ENCODE peak calls at places on chromosomes 4 and X, in six cellular contexts. I is IMR-90, R is K562, A is GM12878, W is A549, Z is HepG2. X is an unnamed sample.

GRCh38 chrX:3713225-3713936 is at the start of gene PRKX:
- DNase-seq in I (peak), R (peak), A (peak), W (peak), Z (no peak), X (peak)

GRCh38 chr4:73508651-73509050 is 27.1 kb downstream of the AFM start:
- DNase-seq in I (no peak), R (no peak), A (no peak), W (no peak), Z (no peak), X (no peak)

GRCh38 chrX:29852767-29853166 is 362.6 kb upstream of the MAGEB2 start:
- DNase-seq in I (peak), R (no peak), A (no peak), W (no peak), Z (no peak), X (no peak)

GRCh38 chr4:152021788-152022438 is 261.1 kb upstream of the GATB start:
- DNase-seq in I (no peak), R (no peak), A (no peak), W (no peak), Z (no peak), X (no peak)

GRCh38 chr4:152009046-152009445 is 248.2 kb upstream of the GATB start:
- DNase-seq in I (no peak), R (no peak), A (no peak), W (no peak), Z (no peak), X (no peak)

GRCh38 chr4:168337550-168337940 is 19.0 kb upstream of the DDX60 start:
- DNase-seq in I (peak), R (no peak), A (no peak), W (no peak), Z (no peak), X (no peak)

GRCh38 chr4:168574581-168575295 is 77.9 kb downstream of the PALLD start:
- DNase-seq in I (peak), R (no peak), A (no peak), W (no peak), Z (no peak), X (no peak)

GRCh38 chr4:95556460-95556859 is 7.7 kb upstream of the UNC5C start:
- DNase-seq in I (no peak), R (no peak), A (no peak), W (no peak), Z (no peak), X (no peak)

GRCh38 chr4:87058272-87059073 is 123.7 kb downstream of the AFF1 start:
- DNase-seq in I (no peak), R (peak), A (no peak), W (no peak), Z (no peak), X (no peak)

GRCh38 chr4:2662598-2662997 is 93.5 kb downstream of the TNIP2 start:
- DNase-seq in I (peak), R (no peak), A (no peak), W (no peak), Z (no peak), X (no peak)

GRCh38 chr4:107853444-107854325 is 29.0 kb downstream of the SGMS2 start:
- DNase-seq in I (peak), R (no peak), A (no peak), W (peak), Z (no peak), X (no peak)

GRCh38 chrX:148501121-148502066 is 977 bp downstream of the AFF2 start:
- DNase-seq in I (no peak), R (no peak), A (no peak), W (peak), Z (no peak), X (no peak)

GRCh38 chr4:81651500-81651899 is 179.8 kb upstream of the RASGEF1B start:
- DNase-seq in I (no peak), R (no peak), A (no peak), W (no peak), Z (no peak), X (no peak)

GRCh38 chr4:85701881-85702321 is 227.0 kb downstream of the ARHGAP24 start:
- DNase-seq in I (no peak), R (no peak), A (peak), W (no peak), Z (no peak), X (no peak)

GRCh38 chr4:25123236-25123635 is 37.0 kb downstream of the SEPSECS start:
- DNase-seq in I (no peak), R (no peak), A (peak), W (no peak), Z (no peak), X (no peak)

GRCh38 chrX:103793541-103793932 is 16.9 kb downstream of the PLP1 start:
- DNase-seq in I (peak), R (no peak), A (no peak), W (no peak), Z (no peak), X (no peak)

GRCh38 chrX:77014655-77015377 is 432.4 kb upstream of the FGF16 start:
- DNase-seq in I (no peak), R (peak), A (no peak), W (no peak), Z (peak), X (peak)

GRCh38 chr4:19024047-19024446 is 1002.5 kb upstream of the LCORL start:
- DNase-seq in I (no peak), R (no peak), A (no peak), W (no peak), Z (no peak), X (no peak)

GRCh38 chr4:144787365-144788263 is 141.7 kb downstream of the HHIP start:
- DNase-seq in I (peak), R (peak), A (no peak), W (peak), Z (peak), X (no peak)

GRCh38 chr4:20462426-20463175 is 210.9 kb downstream of the SLIT2 start:
- DNase-seq in I (peak), R (no peak), A (no peak), W (no peak), Z (no peak), X (no peak)

GRCh38 chr4:173859091-173859713 is 329.2 kb upstream of the HAND2 start:
- DNase-seq in I (no peak), R (no peak), A (no peak), W (no peak), Z (no peak), X (no peak)

GRCh38 chr4:142420461-142421095 is 425.5 kb downstream of the INPP4B start:
- DNase-seq in I (no peak), R (no peak), A (no peak), W (no peak), Z (no peak), X (no peak)

GRCh38 chr4:47372561-47372960 is 90.9 kb downstream of the COMMD8 start:
- DNase-seq in I (peak), R (no peak), A (no peak), W (no peak), Z (no peak), X (no peak)

GRCh38 chrX:78950157-78950556 is 5.0 kb downstream of the P2RY10 start:
- DNase-seq in I (no peak), R (no peak), A (no peak), W (no peak), Z (no peak), X (no peak)

GRCh38 chrX:149541521-149542047 is 772 bp downstream of the EOLA1 start:
- DNase-seq in I (no peak), R (peak), A (no peak), W (no peak), Z (no peak), X (no peak)

GRCh38 chrX:123093792-123094191 is 90.3 kb upstream of the GRIA3 start:
- DNase-seq in I (no peak), R (no peak), A (no peak), W (no peak), Z (peak), X (no peak)

GRCh38 chr4:111979921-111980320 is 165.3 kb upstream of the FAM241A start:
- DNase-seq in I (no peak), R (no peak), A (no peak), W (no peak), Z (no peak), X (no peak)

GRCh38 chrX:119654112-119654531 is 38.8 kb downstream of the SEPTIN6 start:
- DNase-seq in I (peak), R (no peak), A (no peak), W (no peak), Z (no peak), X (no peak)

GRCh38 chr4:8191136-8191747 is 7.8 kb upstream of the SH3TC1 start:
- DNase-seq in I (peak), R (peak), A (peak), W (no peak), Z (peak), X (no peak)

GRCh38 chr4:148749403-148749802 is 307.2 kb upstream of the NR3C2 start:
- DNase-seq in I (no peak), R (no peak), A (no peak), W (no peak), Z (no peak), X (no peak)

GRCh38 chrX:113330416-113330815 is 489.8 kb upstream of the AMOT start:
- DNase-seq in I (no peak), R (no peak), A (no peak), W (no peak), Z (no peak), X (no peak)

GRCh38 chrX:53080628-53081580 is 1.3 kb upstream of the TSPYL2 start:
- DNase-seq in I (peak), R (no peak), A (no peak), W (no peak), Z (no peak), X (no peak)

GRCh38 chr4:87978656-87979055 is 3.1 kb downstream of the SPP1 start:
- DNase-seq in I (peak), R (peak), A (no peak), W (no peak), Z (no peak), X (no peak)

GRCh38 chr4:24973471-24974251 is 57.1 kb downstream of the LGI2 start:
- DNase-seq in I (peak), R (no peak), A (no peak), W (peak), Z (peak), X (no peak)

GRCh38 chr4:38160487-38161207 is 200.4 kb downstream of the PTTG2 start:
- DNase-seq in I (peak), R (no peak), A (peak), W (peak), Z (peak), X (no peak)

GRCh38 chr4:68904786-68905185 is 46.8 kb downstream of the UGT2A3 start:
- DNase-seq in I (no peak), R (peak), A (peak), W (no peak), Z (peak), X (no peak)

GRCh38 chrX:40085086-40085551 is 12.6 kb downstream of the BCOR start:
- DNase-seq in I (peak), R (no peak), A (no peak), W (no peak), Z (no peak), X (no peak)

GRCh38 chrX:40087574-40088298 is 10.0 kb downstream of the BCOR start:
- DNase-seq in I (peak), R (no peak), A (no peak), W (no peak), Z (no peak), X (no peak)

GRCh38 chrX:40088299-40088625 is 9.5 kb downstream of the BCOR start:
- DNase-seq in I (no peak), R (no peak), A (no peak), W (no peak), Z (no peak), X (no peak)

GRCh38 chrX:40085714-40086113 is 12.0 kb downstream of the BCOR start:
- DNase-seq in I (no peak), R (no peak), A (no peak), W (no peak), Z (no peak), X (no peak)

GRCh38 chrX:40086569-40087335 is 11.0 kb downstream of the BCOR start:
- DNase-seq in I (peak), R (peak), A (no peak), W (no peak), Z (no peak), X (no peak)
- TF ChIP-seq POLR2A in I (no peak), R (no peak), A (no peak), W (no peak), Z (no peak), X (no peak)

GRCh38 chr4:119932277-119932676 is 134.4 kb downstream of the MAD2L1 start:
- DNase-seq in I (no peak), R (no peak), A (no peak), W (no peak), Z (no peak), X (no peak)
- TF ChIP-seq USF2 in I (no peak), R (no peak), A (no peak), W (no peak), Z (no peak), X (no peak)

GRCh38 chrX:153387987-153388721 is 13.0 kb downstream of the PNMA6E start:
- DNase-seq in I (no peak), R (no peak), A (no peak), W (no peak), Z (no peak), X (no peak)
- TF ChIP-seq POLR2A in I (no peak), R (no peak), A (no peak), W (no peak), Z (no peak), X (no peak)

GRCh38 chr4:36280555-36280954 is 861 bp upstream of the DTHD1 start:
- DNase-seq in I (no peak), R (no peak), A (no peak), W (no peak), Z (no peak), X (no peak)
- TF ChIP-seq USF2 in I (no peak), R (no peak), A (no peak), W (no peak), Z (no peak), X (no peak)

X was measured in H1.